ENCODE peak calls at places on chromosomes 4 and X, in six cellular contexts. One of them, this sample, is unnamed.

GRCh38 chr4:94595880-94596483 is 144.2 kb downstream of the PDLIM5 start:
- DNase-seq in H1: no peak
- DNase-seq in GM12892: no peak
- DNase-seq in HepG2: peak
- DNase-seq in GM12878: peak
- DNase-seq in K562: peak
- DNase-seq in this sample: no peak

GRCh38 chrX:11382935-11383334 is 89.7 kb downstream of the AMELX start:
- DNase-seq in H1: no peak
- DNase-seq in K562: no peak
- DNase-seq in GM12878: no peak
- DNase-seq in GM12892: no peak
- DNase-seq in HepG2: no peak
- DNase-seq in this sample: no peak

GRCh38 chrX:109656774-109657173 is 31.8 kb upstream of the KCNE5 start:
- DNase-seq in H1: no peak
- DNase-seq in GM12878: no peak
- DNase-seq in HepG2: no peak
- DNase-seq in K562: no peak
- DNase-seq in GM12892: no peak
- DNase-seq in this sample: no peak

GRCh38 chrX:74506310-74507115 is 85.2 kb downstream of the SLC16A2 start:
- DNase-seq in H1: no peak
- DNase-seq in K562: no peak
- DNase-seq in HepG2: no peak
- DNase-seq in GM12892: no peak
- DNase-seq in GM12878: peak
- DNase-seq in this sample: no peak

GRCh38 chrX:18406531-18407266 is 18.7 kb upstream of the CDKL5 start:
- DNase-seq in H1: no peak
- DNase-seq in HepG2: no peak
- DNase-seq in K562: no peak
- DNase-seq in GM12878: no peak
- DNase-seq in GM12892: no peak
- DNase-seq in this sample: no peak

GRCh38 chr4:3232871-3233271 is 16.1 kb upstream of the MSANTD1 start:
- DNase-seq in H1: no peak
- DNase-seq in GM12892: no peak
- DNase-seq in K562: no peak
- DNase-seq in GM12878: no peak
- DNase-seq in HepG2: no peak
- DNase-seq in this sample: no peak

GRCh38 chrX:151019837-151020236 is 36.7 kb downstream of the HMGB3 start:
- DNase-seq in GM12892: no peak
- DNase-seq in H1: no peak
- DNase-seq in HepG2: no peak
- DNase-seq in K562: no peak
- DNase-seq in GM12878: no peak
- DNase-seq in this sample: no peak

GRCh38 chrX:116841290-116841689 is 378.5 kb upstream of the CT83 start:
- DNase-seq in H1: no peak
- DNase-seq in HepG2: no peak
- DNase-seq in GM12892: no peak
- DNase-seq in GM12878: no peak
- DNase-seq in K562: no peak
- DNase-seq in this sample: no peak

GRCh38 chrX:133593531-133593930 is 178.2 kb upstream of the GPC4 start:
- DNase-seq in K562: no peak
- DNase-seq in GM12878: no peak
- DNase-seq in H1: no peak
- DNase-seq in HepG2: no peak
- DNase-seq in GM12892: no peak
- DNase-seq in this sample: no peak

GRCh38 chr4:153514001-153514526 is 47.9 kb downstream of the TMEM131L start:
- DNase-seq in H1: no peak
- DNase-seq in GM12878: no peak
- DNase-seq in HepG2: no peak
- DNase-seq in GM12892: no peak
- DNase-seq in K562: no peak
- DNase-seq in this sample: no peak

GRCh38 chr4:26323807-26324206 is 3.0 kb downstream of the RBPJ start:
- DNase-seq in HepG2: no peak
- DNase-seq in K562: no peak
- DNase-seq in GM12892: no peak
- DNase-seq in H1: no peak
- DNase-seq in GM12878: no peak
- DNase-seq in this sample: no peak

GRCh38 chrX:133323450-133323849 is 91.8 kb downstream of the GPC4 start:
- DNase-seq in K562: no peak
- DNase-seq in H1: no peak
- DNase-seq in GM12878: no peak
- DNase-seq in GM12892: no peak
- DNase-seq in HepG2: no peak
- DNase-seq in this sample: no peak

GRCh38 chr4:52939739-52940138 is 77.6 kb downstream of the RASL11B start:
- DNase-seq in GM12878: no peak
- DNase-seq in H1: no peak
- DNase-seq in K562: no peak
- DNase-seq in HepG2: no peak
- DNase-seq in GM12892: no peak
- DNase-seq in this sample: no peak

DNA sequence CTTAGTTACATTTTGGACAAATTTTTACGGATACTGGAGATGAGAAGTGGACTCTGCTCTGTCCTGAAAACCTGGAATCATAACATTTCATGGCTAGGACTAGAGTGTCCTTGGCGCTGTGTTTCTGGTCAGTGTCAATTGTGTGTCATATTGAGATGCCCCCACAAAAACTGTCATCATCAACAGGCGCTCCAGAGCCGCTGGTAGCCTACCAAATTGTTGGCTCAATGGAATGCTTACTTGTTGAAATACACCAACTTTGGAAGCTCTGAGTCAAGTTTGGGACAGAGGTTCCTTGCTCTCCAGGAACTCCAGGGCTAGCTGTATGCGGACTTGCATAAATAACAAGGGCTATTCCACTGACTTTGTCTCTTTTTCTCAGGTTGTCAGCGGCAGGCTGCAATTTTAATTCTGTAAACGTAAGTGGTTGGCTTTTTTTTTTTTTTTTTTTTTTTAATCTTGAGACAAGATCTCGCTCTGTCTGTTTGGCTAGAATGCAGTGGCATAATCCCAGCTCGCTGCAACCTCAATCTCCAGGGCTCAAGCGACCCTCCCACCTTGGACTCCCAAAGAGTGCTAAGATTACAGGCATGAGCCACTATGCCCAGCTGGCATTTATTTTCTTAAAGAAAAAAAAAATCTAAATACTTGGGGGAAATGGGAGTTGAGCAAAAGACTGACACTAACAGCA is 860 bp upstream of the HPGD start:
- DNase-seq in GM12878: no peak
- DNase-seq in H1: no peak
- DNase-seq in HepG2: no peak
- DNase-seq in GM12892: no peak
- DNase-seq in K562: peak
- DNase-seq in this sample: no peak
- TF ChIP-seq TAF1 in GM12878: no peak
- TF ChIP-seq TAF1 in H1: no peak
- TF ChIP-seq TAF1 in HepG2: no peak
- TF ChIP-seq TAF1 in GM12892: no peak
- TF ChIP-seq TAF1 in K562: peak
- TF ChIP-seq TAF1 in this sample: no peak

GRCh38 chr4:184315675-184316359 is 98.1 kb upstream of the ENPP6 start:
- DNase-seq in H1: peak
- DNase-seq in GM12878: no peak
- DNase-seq in HepG2: no peak
- DNase-seq in K562: no peak
- DNase-seq in GM12892: no peak
- DNase-seq in this sample: no peak

GRCh38 chr4:184317234-184317918 is 99.7 kb upstream of the ENPP6 start:
- DNase-seq in HepG2: no peak
- DNase-seq in GM12878: no peak
- DNase-seq in H1: peak
- DNase-seq in K562: no peak
- DNase-seq in GM12892: no peak
- DNase-seq in this sample: no peak

GRCh38 chr4:184316821-184317220 is 99.1 kb upstream of the ENPP6 start:
- DNase-seq in K562: no peak
- DNase-seq in HepG2: no peak
- DNase-seq in GM12878: no peak
- DNase-seq in GM12892: no peak
- DNase-seq in H1: peak
- DNase-seq in this sample: no peak

GRCh38 chr4:184320630-184321029 is 103.0 kb upstream of the ENPP6 start:
- DNase-seq in K562: no peak
- DNase-seq in GM12892: no peak
- DNase-seq in H1: no peak
- DNase-seq in HepG2: no peak
- DNase-seq in GM12878: no peak
- DNase-seq in this sample: no peak

GRCh38 chr4:184318852-184319251 is 101.2 kb upstream of the ENPP6 start:
- DNase-seq in K562: no peak
- DNase-seq in HepG2: no peak
- DNase-seq in H1: peak
- DNase-seq in GM12892: no peak
- DNase-seq in GM12878: no peak
- DNase-seq in this sample: no peak
- TF ChIP-seq POLR2AphosphoS5 in K562: no peak
- TF ChIP-seq POLR2AphosphoS5 in HepG2: no peak
- TF ChIP-seq POLR2AphosphoS5 in H1: no peak
- TF ChIP-seq POLR2AphosphoS5 in GM12892: peak
- TF ChIP-seq POLR2AphosphoS5 in GM12878: no peak
- TF ChIP-seq POLR2AphosphoS5 in this sample: no peak

DNA sequence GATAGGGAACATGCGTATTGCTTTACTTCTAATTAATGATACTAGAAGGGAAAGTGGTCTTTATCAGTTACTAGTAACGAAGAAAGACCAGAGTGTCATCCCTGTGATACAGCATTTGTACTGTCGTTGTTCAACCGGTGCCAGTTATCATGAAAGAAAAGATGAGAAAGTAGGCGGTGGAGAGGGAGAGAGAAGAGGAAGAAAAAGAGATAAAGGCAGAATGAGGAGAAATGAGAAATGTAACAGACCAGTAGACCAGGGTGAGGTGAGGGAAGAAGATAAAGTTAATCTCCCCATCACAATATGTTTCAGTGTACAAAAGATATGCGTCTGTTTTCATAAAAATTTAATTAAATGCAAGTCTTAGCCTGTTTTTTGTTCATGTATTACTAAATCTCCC is 135.2 kb upstream of the HPGD start:
- DNase-seq in GM12892: no peak
- DNase-seq in HepG2: no peak
- DNase-seq in K562: peak
- DNase-seq in H1: no peak
- DNase-seq in GM12878: no peak
- DNase-seq in this sample: no peak
- TF ChIP-seq POLR2A in GM12892: no peak
- TF ChIP-seq POLR2A in HepG2: no peak
- TF ChIP-seq POLR2A in K562: no peak
- TF ChIP-seq POLR2A in H1: no peak
- TF ChIP-seq POLR2A in GM12878: no peak
- TF ChIP-seq POLR2A in this sample: no peak

DNA sequence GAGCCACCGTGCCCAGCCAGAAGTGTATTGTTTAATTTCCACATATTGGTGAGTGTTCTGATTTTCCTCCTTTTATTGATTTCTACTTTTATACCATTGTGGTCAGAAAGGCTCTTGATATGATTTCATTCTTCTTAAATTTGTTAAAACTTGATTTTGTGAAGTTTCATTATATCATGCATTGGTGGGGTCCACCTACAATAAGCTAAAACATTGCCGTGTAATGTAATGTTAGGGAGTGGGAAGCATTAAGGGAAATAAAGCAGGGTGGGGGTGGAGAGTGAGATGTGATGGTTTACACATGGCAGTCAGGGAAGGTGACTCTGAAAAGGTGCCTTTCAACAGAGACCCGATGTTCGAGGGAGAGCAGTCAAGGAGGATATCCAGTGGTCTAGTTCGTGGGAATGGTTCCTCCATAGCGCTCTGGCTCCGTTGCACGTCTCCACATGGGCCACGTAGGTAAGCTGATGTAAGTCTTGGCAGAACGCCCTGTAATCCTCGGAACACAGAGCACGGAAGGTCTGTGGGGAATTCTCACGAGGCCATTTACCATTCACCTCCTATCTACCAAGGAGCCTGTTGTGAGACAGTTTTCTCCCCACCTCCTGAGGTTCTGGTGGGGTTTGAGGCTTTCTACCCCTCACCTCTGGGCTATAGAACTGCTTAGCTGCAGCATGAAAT is 7.7 kb upstream of the WDR13 start:
- DNase-seq in K562: no peak
- DNase-seq in GM12878: no peak
- DNase-seq in HepG2: no peak
- DNase-seq in GM12892: no peak
- DNase-seq in H1: no peak
- DNase-seq in this sample: no peak
- TF ChIP-seq TAF1 in K562: no peak
- TF ChIP-seq TAF1 in GM12878: no peak
- TF ChIP-seq TAF1 in HepG2: no peak
- TF ChIP-seq TAF1 in GM12892: no peak
- TF ChIP-seq TAF1 in H1: no peak
- TF ChIP-seq TAF1 in this sample: no peak

GRCh38 chr4:56930638-56931037 is 22.9 kb downstream of the REST start:
- DNase-seq in GM12892: no peak
- DNase-seq in H1: no peak
- DNase-seq in HepG2: no peak
- DNase-seq in GM12878: no peak
- DNase-seq in K562: no peak
- DNase-seq in this sample: no peak
- TF ChIP-seq POLR2AphosphoS5 in GM12892: no peak
- TF ChIP-seq POLR2AphosphoS5 in H1: no peak
- TF ChIP-seq POLR2AphosphoS5 in HepG2: no peak
- TF ChIP-seq POLR2AphosphoS5 in GM12878: no peak
- TF ChIP-seq POLR2AphosphoS5 in K562: no peak
- TF ChIP-seq POLR2AphosphoS5 in this sample: no peak